ENCODE peak calls at places on chromosome 13, in four cellular contexts. One of them, this sample, is unnamed.

GRCh38 chr13:111449041-111449440 is 128.6 kb downstream of the TEX29 start:
- DNase-seq in Daoy: no peak
- DNase-seq in activated CD8-positive, alpha-beta memory T cell treated with anti-CD3 and anti-CD28 coated beads, Interleukin-2, amount 50 U/mL, for 4 hours: no peak
- DNase-seq in anterior cingulate cortex: no peak
- DNase-seq in this sample: no peak

GRCh38 chr13:33168326-33168960 is 117.1 kb downstream of the STARD13 start:
- DNase-seq in Daoy: no peak
- DNase-seq in activated CD8-positive, alpha-beta memory T cell treated with anti-CD3 and anti-CD28 coated beads, Interleukin-2, amount 50 U/mL, for 4 hours: no peak
- DNase-seq in anterior cingulate cortex: no peak
- DNase-seq in this sample: no peak

GRCh38 chr13:98171806-98172569 is 5.1 kb downstream of the RNF113B start:
- DNase-seq in Daoy: peak
- DNase-seq in activated CD8-positive, alpha-beta memory T cell treated with anti-CD3 and anti-CD28 coated beads, Interleukin-2, amount 50 U/mL, for 4 hours: no peak
- DNase-seq in anterior cingulate cortex: peak
- DNase-seq in this sample: peak

GRCh38 chr13:96958286-96958891 is 35.9 kb downstream of the OXGR1 start:
- DNase-seq in Daoy: peak
- DNase-seq in activated CD8-positive, alpha-beta memory T cell treated with anti-CD3 and anti-CD28 coated beads, Interleukin-2, amount 50 U/mL, for 4 hours: no peak
- DNase-seq in anterior cingulate cortex: no peak
- DNase-seq in this sample: no peak

GRCh38 chr13:23516706-23517105 is 53.5 kb upstream of the TNFRSF19 start:
- DNase-seq in Daoy: no peak
- DNase-seq in activated CD8-positive, alpha-beta memory T cell treated with anti-CD3 and anti-CD28 coated beads, Interleukin-2, amount 50 U/mL, for 4 hours: no peak
- DNase-seq in anterior cingulate cortex: no peak
- DNase-seq in this sample: no peak

GRCh38 chr13:52599037-52599852 is 43.0 kb upstream of the HNRNPA1L2 start:
- DNase-seq in Daoy: peak
- DNase-seq in activated CD8-positive, alpha-beta memory T cell treated with anti-CD3 and anti-CD28 coated beads, Interleukin-2, amount 50 U/mL, for 4 hours: no peak
- DNase-seq in anterior cingulate cortex: no peak
- DNase-seq in this sample: no peak

GRCh38 chr13:21124853-21125252 is 51.5 kb downstream of the SKA3 start:
- DNase-seq in Daoy: peak
- DNase-seq in activated CD8-positive, alpha-beta memory T cell treated with anti-CD3 and anti-CD28 coated beads, Interleukin-2, amount 50 U/mL, for 4 hours: no peak
- DNase-seq in anterior cingulate cortex: no peak
- DNase-seq in this sample: peak

GRCh38 chr13:99658266-99658991 is 157.2 kb downstream of the TM9SF2 start:
- DNase-seq in Daoy: peak
- DNase-seq in activated CD8-positive, alpha-beta memory T cell treated with anti-CD3 and anti-CD28 coated beads, Interleukin-2, amount 50 U/mL, for 4 hours: peak
- DNase-seq in anterior cingulate cortex: peak
- DNase-seq in this sample: peak

GRCh38 chr13:33817513-33817842 is 471 bp upstream of the RFC3 start:
- DNase-seq in Daoy: no peak
- DNase-seq in activated CD8-positive, alpha-beta memory T cell treated with anti-CD3 and anti-CD28 coated beads, Interleukin-2, amount 50 U/mL, for 4 hours: no peak
- DNase-seq in anterior cingulate cortex: no peak
- DNase-seq in this sample: no peak

GRCh38 chr13:75480691-75481175 is 1.2 kb downstream of the TBC1D4 start:
- DNase-seq in Daoy: peak
- DNase-seq in activated CD8-positive, alpha-beta memory T cell treated with anti-CD3 and anti-CD28 coated beads, Interleukin-2, amount 50 U/mL, for 4 hours: no peak
- DNase-seq in anterior cingulate cortex: peak
- DNase-seq in this sample: peak

GRCh38 chr13:72255908-72256307 is 388.9 kb upstream of the DACH1 start:
- DNase-seq in Daoy: no peak
- DNase-seq in activated CD8-positive, alpha-beta memory T cell treated with anti-CD3 and anti-CD28 coated beads, Interleukin-2, amount 50 U/mL, for 4 hours: no peak
- DNase-seq in anterior cingulate cortex: no peak
- DNase-seq in this sample: no peak

GRCh38 chr13:96994030-96994848 is at the start of gene OXGR1:
- DNase-seq in Daoy: peak
- DNase-seq in activated CD8-positive, alpha-beta memory T cell treated with anti-CD3 and anti-CD28 coated beads, Interleukin-2, amount 50 U/mL, for 4 hours: no peak
- DNase-seq in anterior cingulate cortex: no peak
- DNase-seq in this sample: no peak

GRCh38 chr13:113536461-113537110 is 46.1 kb upstream of the DCUN1D2 start:
- DNase-seq in Daoy: no peak
- DNase-seq in activated CD8-positive, alpha-beta memory T cell treated with anti-CD3 and anti-CD28 coated beads, Interleukin-2, amount 50 U/mL, for 4 hours: no peak
- DNase-seq in anterior cingulate cortex: no peak
- DNase-seq in this sample: no peak

GRCh38 chr13:102707465-102707864 is 12.6 kb upstream of the METTL21C start:
- DNase-seq in Daoy: peak
- DNase-seq in activated CD8-positive, alpha-beta memory T cell treated with anti-CD3 and anti-CD28 coated beads, Interleukin-2, amount 50 U/mL, for 4 hours: no peak
- DNase-seq in anterior cingulate cortex: no peak
- DNase-seq in this sample: peak

GRCh38 chr13:56735537-56735942 is 405.2 kb upstream of the PRR20A start:
- DNase-seq in Daoy: no peak
- DNase-seq in activated CD8-positive, alpha-beta memory T cell treated with anti-CD3 and anti-CD28 coated beads, Interleukin-2, amount 50 U/mL, for 4 hours: no peak
- DNase-seq in anterior cingulate cortex: no peak
- DNase-seq in this sample: no peak

GRCh38 chr13:23612182-23612581 is 42.0 kb downstream of the TNFRSF19 start:
- DNase-seq in Daoy: no peak
- DNase-seq in activated CD8-positive, alpha-beta memory T cell treated with anti-CD3 and anti-CD28 coated beads, Interleukin-2, amount 50 U/mL, for 4 hours: no peak
- DNase-seq in anterior cingulate cortex: no peak
- DNase-seq in this sample: no peak

GRCh38 chr13:19672990-19673389 is 39.5 kb downstream of the MPHOSPH8 start:
- DNase-seq in Daoy: no peak
- DNase-seq in activated CD8-positive, alpha-beta memory T cell treated with anti-CD3 and anti-CD28 coated beads, Interleukin-2, amount 50 U/mL, for 4 hours: no peak
- DNase-seq in anterior cingulate cortex: no peak
- DNase-seq in this sample: no peak

GRCh38 chr13:31172001-31172400 is 10.3 kb upstream of the HSPH1 start:
- DNase-seq in Daoy: peak
- DNase-seq in activated CD8-positive, alpha-beta memory T cell treated with anti-CD3 and anti-CD28 coated beads, Interleukin-2, amount 50 U/mL, for 4 hours: no peak
- DNase-seq in anterior cingulate cortex: no peak
- DNase-seq in this sample: peak

GRCh38 chr13:81929988-81930387 is 1589.1 kb upstream of the SPRY2 start:
- DNase-seq in Daoy: no peak
- DNase-seq in activated CD8-positive, alpha-beta memory T cell treated with anti-CD3 and anti-CD28 coated beads, Interleukin-2, amount 50 U/mL, for 4 hours: no peak
- DNase-seq in anterior cingulate cortex: no peak
- DNase-seq in this sample: no peak

GRCh38 chr13:41827507-41828213 is 133.2 kb downstream of the VWA8 start:
- DNase-seq in Daoy: peak
- DNase-seq in activated CD8-positive, alpha-beta memory T cell treated with anti-CD3 and anti-CD28 coated beads, Interleukin-2, amount 50 U/mL, for 4 hours: no peak
- DNase-seq in anterior cingulate cortex: no peak
- DNase-seq in this sample: peak

GRCh38 chr13:78201411-78201810 is 282.8 kb upstream of the EDNRB start:
- DNase-seq in Daoy: no peak
- DNase-seq in activated CD8-positive, alpha-beta memory T cell treated with anti-CD3 and anti-CD28 coated beads, Interleukin-2, amount 50 U/mL, for 4 hours: no peak
- DNase-seq in anterior cingulate cortex: no peak
- DNase-seq in this sample: no peak

GRCh38 chr13:71625694-71626093 is 241.3 kb downstream of the DACH1 start:
- DNase-seq in Daoy: no peak
- DNase-seq in activated CD8-positive, alpha-beta memory T cell treated with anti-CD3 and anti-CD28 coated beads, Interleukin-2, amount 50 U/mL, for 4 hours: no peak
- DNase-seq in anterior cingulate cortex: no peak
- DNase-seq in this sample: no peak

GRCh38 chr13:39159393-39159792 is 121.1 kb downstream of the NHLRC3 start:
- DNase-seq in Daoy: no peak
- DNase-seq in activated CD8-positive, alpha-beta memory T cell treated with anti-CD3 and anti-CD28 coated beads, Interleukin-2, amount 50 U/mL, for 4 hours: no peak
- DNase-seq in anterior cingulate cortex: no peak
- DNase-seq in this sample: no peak

GRCh38 chr13:110065780-110066179 is 241.2 kb downstream of the COL4A1 start:
- DNase-seq in Daoy: no peak
- DNase-seq in activated CD8-positive, alpha-beta memory T cell treated with anti-CD3 and anti-CD28 coated beads, Interleukin-2, amount 50 U/mL, for 4 hours: no peak
- DNase-seq in anterior cingulate cortex: no peak
- DNase-seq in this sample: no peak

GRCh38 chr13:51804295-51805172 is 571 bp upstream of the DHRS12 start:
- DNase-seq in Daoy: no peak
- DNase-seq in activated CD8-positive, alpha-beta memory T cell treated with anti-CD3 and anti-CD28 coated beads, Interleukin-2, amount 50 U/mL, for 4 hours: peak
- DNase-seq in anterior cingulate cortex: no peak
- DNase-seq in this sample: no peak

GRCh38 chr13:23871616-23872220 is 17.5 kb downstream of the MIPEP start:
- DNase-seq in Daoy: no peak
- DNase-seq in activated CD8-positive, alpha-beta memory T cell treated with anti-CD3 and anti-CD28 coated beads, Interleukin-2, amount 50 U/mL, for 4 hours: no peak
- DNase-seq in anterior cingulate cortex: no peak
- DNase-seq in this sample: peak

GRCh38 chr13:99103536-99103935 is 97.1 kb upstream of the UBAC2 start:
- DNase-seq in Daoy: no peak
- DNase-seq in activated CD8-positive, alpha-beta memory T cell treated with anti-CD3 and anti-CD28 coated beads, Interleukin-2, amount 50 U/mL, for 4 hours: no peak
- DNase-seq in anterior cingulate cortex: no peak
- DNase-seq in this sample: no peak

GRCh38 chr13:34507630-34508029 is 434.4 kb upstream of the NBEA start:
- DNase-seq in Daoy: no peak
- DNase-seq in activated CD8-positive, alpha-beta memory T cell treated with anti-CD3 and anti-CD28 coated beads, Interleukin-2, amount 50 U/mL, for 4 hours: no peak
- DNase-seq in anterior cingulate cortex: no peak
- DNase-seq in this sample: no peak

GRCh38 chr13:43405457-43405856 is 381.3 kb downstream of the ENOX1 start:
- DNase-seq in Daoy: peak
- DNase-seq in activated CD8-positive, alpha-beta memory T cell treated with anti-CD3 and anti-CD28 coated beads, Interleukin-2, amount 50 U/mL, for 4 hours: no peak
- DNase-seq in anterior cingulate cortex: no peak
- DNase-seq in this sample: peak

GRCh38 chr13:76398426-76398825 is 487.8 kb downstream of the KCTD12 start:
- DNase-seq in Daoy: peak
- DNase-seq in activated CD8-positive, alpha-beta memory T cell treated with anti-CD3 and anti-CD28 coated beads, Interleukin-2, amount 50 U/mL, for 4 hours: no peak
- DNase-seq in anterior cingulate cortex: no peak
- DNase-seq in this sample: no peak

GRCh38 chr13:88726075-88726474 is 1054.9 kb downstream of the SLITRK5 start:
- DNase-seq in Daoy: no peak
- DNase-seq in activated CD8-positive, alpha-beta memory T cell treated with anti-CD3 and anti-CD28 coated beads, Interleukin-2, amount 50 U/mL, for 4 hours: no peak
- DNase-seq in anterior cingulate cortex: peak
- DNase-seq in this sample: no peak

GRCh38 chr13:104571161-104571889 is 1505.1 kb upstream of the SLC10A2 start:
- DNase-seq in Daoy: peak
- DNase-seq in activated CD8-positive, alpha-beta memory T cell treated with anti-CD3 and anti-CD28 coated beads, Interleukin-2, amount 50 U/mL, for 4 hours: no peak
- DNase-seq in anterior cingulate cortex: peak
- DNase-seq in this sample: peak

GRCh38 chr13:33686772-33687480 is 131.0 kb upstream of the RFC3 start:
- DNase-seq in Daoy: no peak
- DNase-seq in activated CD8-positive, alpha-beta memory T cell treated with anti-CD3 and anti-CD28 coated beads, Interleukin-2, amount 50 U/mL, for 4 hours: no peak
- DNase-seq in anterior cingulate cortex: no peak
- DNase-seq in this sample: no peak

GRCh38 chr13:35349673-35350278 is 126.7 kb downstream of the MAB21L1 start:
- DNase-seq in Daoy: peak
- DNase-seq in activated CD8-positive, alpha-beta memory T cell treated with anti-CD3 and anti-CD28 coated beads, Interleukin-2, amount 50 U/mL, for 4 hours: no peak
- DNase-seq in anterior cingulate cortex: no peak
- DNase-seq in this sample: peak

GRCh38 chr13:93259527-93260080 is 33.0 kb downstream of the GPC6 start:
- DNase-seq in Daoy: no peak
- DNase-seq in activated CD8-positive, alpha-beta memory T cell treated with anti-CD3 and anti-CD28 coated beads, Interleukin-2, amount 50 U/mL, for 4 hours: no peak
- DNase-seq in anterior cingulate cortex: no peak
- DNase-seq in this sample: no peak

GRCh38 chr13:77980592-77980991 is 62.0 kb upstream of the EDNRB start:
- DNase-seq in Daoy: peak
- DNase-seq in activated CD8-positive, alpha-beta memory T cell treated with anti-CD3 and anti-CD28 coated beads, Interleukin-2, amount 50 U/mL, for 4 hours: no peak
- DNase-seq in anterior cingulate cortex: no peak
- DNase-seq in this sample: no peak